ENCODE peak calls at places on chromosome 21, in ten cellular contexts. One of them, this sample, is unnamed.
A peak's percentile ranks its signal among the peaks of the same experiment; 100 is the strongest.

GRCh38 chr21:37700641-37701202 is 215.5 kb downstream of the KCNJ6 start:
- DNase-seq in activated T-helper 2 cell treated with anti-CD3 and anti-CD28 coated beads, Interferon-gamma antibody, Interleukin-2, Interleukin-4, amounts not matched to agents 10 μg/mL and 5 μg/mL and 100 μg/mL, durations not matched to agents 14 hours and 24 hours and 36 hours: no peak
- DNase-seq in NCI-H1436: peak; percentile 66
- DNase-seq in NCI-H1048: peak; percentile 52
- DNase-seq in GM23338: peak; percentile 90
- DNase-seq in A549: peak; percentile 63
- DNase-seq in activated CD8-positive, alpha-beta memory T cell treated with anti-CD3 and anti-CD28 coated beads, Interleukin-2, amount 10 ng/mL, durations not matched to agents 7 days and 5 days: no peak
- DNase-seq in progenitor cell of endocrine pancreas: no peak
- DNase-seq in NCI-H748 treated with DMSO at 0.1 percent for 48 hours: peak; percentile 82
- DNase-seq in NCI-H510A treated with DMSO at 0.1 percent for 48 hours: peak; percentile 94
- DNase-seq in this sample: no peak

GRCh38 chr21:38171723-38172344 is 85.0 kb upstream of the KCNJ15 start:
- DNase-seq in activated T-helper 2 cell treated with anti-CD3 and anti-CD28 coated beads, Interferon-gamma antibody, Interleukin-2, Interleukin-4, amounts not matched to agents 10 μg/mL and 5 μg/mL and 100 μg/mL, durations not matched to agents 14 hours and 24 hours and 36 hours: no peak
- DNase-seq in NCI-H1436: no peak
- DNase-seq in NCI-H1048: no peak
- DNase-seq in GM23338: peak; percentile 78
- DNase-seq in A549: no peak
- DNase-seq in activated CD8-positive, alpha-beta memory T cell treated with anti-CD3 and anti-CD28 coated beads, Interleukin-2, amount 10 ng/mL, durations not matched to agents 7 days and 5 days: no peak
- DNase-seq in progenitor cell of endocrine pancreas: peak; percentile 17
- DNase-seq in NCI-H748 treated with DMSO at 0.1 percent for 48 hours: no peak
- DNase-seq in NCI-H510A treated with DMSO at 0.1 percent for 48 hours: no peak
- DNase-seq in this sample: no peak

GRCh38 chr21:44261191-44261631 is 486 bp downstream of the DNMT3L start:
- DNase-seq in activated T-helper 2 cell treated with anti-CD3 and anti-CD28 coated beads, Interferon-gamma antibody, Interleukin-2, Interleukin-4, amounts not matched to agents 10 μg/mL and 5 μg/mL and 100 μg/mL, durations not matched to agents 14 hours and 24 hours and 36 hours: no peak
- DNase-seq in NCI-H1436: no peak
- DNase-seq in NCI-H1048: no peak
- DNase-seq in GM23338: no peak
- DNase-seq in A549: no peak
- DNase-seq in activated CD8-positive, alpha-beta memory T cell treated with anti-CD3 and anti-CD28 coated beads, Interleukin-2, amount 10 ng/mL, durations not matched to agents 7 days and 5 days: no peak
- DNase-seq in progenitor cell of endocrine pancreas: no peak
- DNase-seq in NCI-H748 treated with DMSO at 0.1 percent for 48 hours: no peak
- DNase-seq in NCI-H510A treated with DMSO at 0.1 percent for 48 hours: no peak
- DNase-seq in this sample: no peak

GRCh38 chr21:29645666-29646553 is 293.9 kb downstream of the GRIK1 start:
- DNase-seq in activated T-helper 2 cell treated with anti-CD3 and anti-CD28 coated beads, Interferon-gamma antibody, Interleukin-2, Interleukin-4, amounts not matched to agents 10 μg/mL and 5 μg/mL and 100 μg/mL, durations not matched to agents 14 hours and 24 hours and 36 hours: no peak
- DNase-seq in NCI-H1436: no peak
- DNase-seq in NCI-H1048: no peak
- DNase-seq in GM23338: no peak
- DNase-seq in A549: no peak
- DNase-seq in activated CD8-positive, alpha-beta memory T cell treated with anti-CD3 and anti-CD28 coated beads, Interleukin-2, amount 10 ng/mL, durations not matched to agents 7 days and 5 days: no peak
- DNase-seq in progenitor cell of endocrine pancreas: no peak
- DNase-seq in NCI-H748 treated with DMSO at 0.1 percent for 48 hours: no peak
- DNase-seq in NCI-H510A treated with DMSO at 0.1 percent for 48 hours: no peak
- DNase-seq in this sample: no peak

GRCh38 chr21:43608225-43608624 is 51.1 kb downstream of the HSF2BP start:
- DNase-seq in activated T-helper 2 cell treated with anti-CD3 and anti-CD28 coated beads, Interferon-gamma antibody, Interleukin-2, Interleukin-4, amounts not matched to agents 10 μg/mL and 5 μg/mL and 100 μg/mL, durations not matched to agents 14 hours and 24 hours and 36 hours: no peak
- DNase-seq in NCI-H1436: no peak
- DNase-seq in NCI-H1048: no peak
- DNase-seq in GM23338: no peak
- DNase-seq in A549: no peak
- DNase-seq in activated CD8-positive, alpha-beta memory T cell treated with anti-CD3 and anti-CD28 coated beads, Interleukin-2, amount 10 ng/mL, durations not matched to agents 7 days and 5 days: no peak
- DNase-seq in progenitor cell of endocrine pancreas: no peak
- DNase-seq in NCI-H748 treated with DMSO at 0.1 percent for 48 hours: no peak
- DNase-seq in NCI-H510A treated with DMSO at 0.1 percent for 48 hours: no peak
- DNase-seq in this sample: no peak

GRCh38 chr21:20302084-20302483 is 696.1 kb upstream of the NCAM2 start:
- DNase-seq in activated T-helper 2 cell treated with anti-CD3 and anti-CD28 coated beads, Interferon-gamma antibody, Interleukin-2, Interleukin-4, amounts not matched to agents 10 μg/mL and 5 μg/mL and 100 μg/mL, durations not matched to agents 14 hours and 24 hours and 36 hours: no peak
- DNase-seq in NCI-H1436: no peak
- DNase-seq in NCI-H1048: no peak
- DNase-seq in GM23338: no peak
- DNase-seq in A549: no peak
- DNase-seq in activated CD8-positive, alpha-beta memory T cell treated with anti-CD3 and anti-CD28 coated beads, Interleukin-2, amount 10 ng/mL, durations not matched to agents 7 days and 5 days: no peak
- DNase-seq in progenitor cell of endocrine pancreas: no peak
- DNase-seq in NCI-H748 treated with DMSO at 0.1 percent for 48 hours: no peak
- DNase-seq in NCI-H510A treated with DMSO at 0.1 percent for 48 hours: no peak
- DNase-seq in this sample: no peak

GRCh38 chr21:45338326-45339017 is 50.8 kb upstream of the POFUT2 start:
- DNase-seq in activated T-helper 2 cell treated with anti-CD3 and anti-CD28 coated beads, Interferon-gamma antibody, Interleukin-2, Interleukin-4, amounts not matched to agents 10 μg/mL and 5 μg/mL and 100 μg/mL, durations not matched to agents 14 hours and 24 hours and 36 hours: no peak
- DNase-seq in NCI-H1436: no peak
- DNase-seq in NCI-H1048: no peak
- DNase-seq in GM23338: no peak
- DNase-seq in A549: no peak
- DNase-seq in activated CD8-positive, alpha-beta memory T cell treated with anti-CD3 and anti-CD28 coated beads, Interleukin-2, amount 10 ng/mL, durations not matched to agents 7 days and 5 days: no peak
- DNase-seq in progenitor cell of endocrine pancreas: no peak
- DNase-seq in NCI-H748 treated with DMSO at 0.1 percent for 48 hours: no peak
- DNase-seq in NCI-H510A treated with DMSO at 0.1 percent for 48 hours: no peak
- DNase-seq in this sample: no peak

GRCh38 chr21:32102426-32102825 is 176.4 kb downstream of the MIS18A start:
- DNase-seq in activated T-helper 2 cell treated with anti-CD3 and anti-CD28 coated beads, Interferon-gamma antibody, Interleukin-2, Interleukin-4, amounts not matched to agents 10 μg/mL and 5 μg/mL and 100 μg/mL, durations not matched to agents 14 hours and 24 hours and 36 hours: no peak
- DNase-seq in NCI-H1436: no peak
- DNase-seq in NCI-H1048: no peak
- DNase-seq in GM23338: no peak
- DNase-seq in A549: no peak
- DNase-seq in activated CD8-positive, alpha-beta memory T cell treated with anti-CD3 and anti-CD28 coated beads, Interleukin-2, amount 10 ng/mL, durations not matched to agents 7 days and 5 days: no peak
- DNase-seq in progenitor cell of endocrine pancreas: no peak
- DNase-seq in NCI-H748 treated with DMSO at 0.1 percent for 48 hours: no peak
- DNase-seq in NCI-H510A treated with DMSO at 0.1 percent for 48 hours: no peak
- DNase-seq in this sample: no peak

GRCh38 chr21:31265293-31265692 is 78.8 kb downstream of the TIAM1 start:
- DNase-seq in activated T-helper 2 cell treated with anti-CD3 and anti-CD28 coated beads, Interferon-gamma antibody, Interleukin-2, Interleukin-4, amounts not matched to agents 10 μg/mL and 5 μg/mL and 100 μg/mL, durations not matched to agents 14 hours and 24 hours and 36 hours: no peak
- DNase-seq in NCI-H1436: no peak
- DNase-seq in NCI-H1048: no peak
- DNase-seq in GM23338: no peak
- DNase-seq in A549: no peak
- DNase-seq in activated CD8-positive, alpha-beta memory T cell treated with anti-CD3 and anti-CD28 coated beads, Interleukin-2, amount 10 ng/mL, durations not matched to agents 7 days and 5 days: no peak
- DNase-seq in progenitor cell of endocrine pancreas: no peak
- DNase-seq in NCI-H748 treated with DMSO at 0.1 percent for 48 hours: no peak
- DNase-seq in NCI-H510A treated with DMSO at 0.1 percent for 48 hours: no peak
- DNase-seq in this sample: no peak

GRCh38 chr21:44454747-44455523 is at the start of gene LRRC3:
- DNase-seq in activated T-helper 2 cell treated with anti-CD3 and anti-CD28 coated beads, Interferon-gamma antibody, Interleukin-2, Interleukin-4, amounts not matched to agents 10 μg/mL and 5 μg/mL and 100 μg/mL, durations not matched to agents 14 hours and 24 hours and 36 hours: peak; percentile 68
- DNase-seq in NCI-H1436: peak; percentile 92
- DNase-seq in NCI-H1048: no peak
- DNase-seq in GM23338: peak; percentile 97
- DNase-seq in A549: peak; percentile 58
- DNase-seq in activated CD8-positive, alpha-beta memory T cell treated with anti-CD3 and anti-CD28 coated beads, Interleukin-2, amount 10 ng/mL, durations not matched to agents 7 days and 5 days: peak; percentile 87
- DNase-seq in progenitor cell of endocrine pancreas: peak; percentile 75
- DNase-seq in NCI-H748 treated with DMSO at 0.1 percent for 48 hours: peak; percentile 78
- DNase-seq in NCI-H510A treated with DMSO at 0.1 percent for 48 hours: no peak
- DNase-seq in this sample: no peak

GRCh38 chr21:42140196-42140934 is 69.2 kb downstream of the UMODL1 start:
- DNase-seq in activated T-helper 2 cell treated with anti-CD3 and anti-CD28 coated beads, Interferon-gamma antibody, Interleukin-2, Interleukin-4, amounts not matched to agents 10 μg/mL and 5 μg/mL and 100 μg/mL, durations not matched to agents 14 hours and 24 hours and 36 hours: no peak
- DNase-seq in NCI-H1436: no peak
- DNase-seq in NCI-H1048: no peak
- DNase-seq in GM23338: no peak
- DNase-seq in A549: no peak
- DNase-seq in activated CD8-positive, alpha-beta memory T cell treated with anti-CD3 and anti-CD28 coated beads, Interleukin-2, amount 10 ng/mL, durations not matched to agents 7 days and 5 days: no peak
- DNase-seq in progenitor cell of endocrine pancreas: no peak
- DNase-seq in NCI-H748 treated with DMSO at 0.1 percent for 48 hours: no peak
- DNase-seq in NCI-H510A treated with DMSO at 0.1 percent for 48 hours: no peak
- DNase-seq in this sample: no peak

GRCh38 chr21:42799516-42799915 is 79.8 kb downstream of the WDR4 start:
- DNase-seq in activated T-helper 2 cell treated with anti-CD3 and anti-CD28 coated beads, Interferon-gamma antibody, Interleukin-2, Interleukin-4, amounts not matched to agents 10 μg/mL and 5 μg/mL and 100 μg/mL, durations not matched to agents 14 hours and 24 hours and 36 hours: no peak
- DNase-seq in NCI-H1436: no peak
- DNase-seq in NCI-H1048: no peak
- DNase-seq in GM23338: no peak
- DNase-seq in A549: no peak
- DNase-seq in activated CD8-positive, alpha-beta memory T cell treated with anti-CD3 and anti-CD28 coated beads, Interleukin-2, amount 10 ng/mL, durations not matched to agents 7 days and 5 days: peak; percentile 45
- DNase-seq in progenitor cell of endocrine pancreas: no peak
- DNase-seq in NCI-H748 treated with DMSO at 0.1 percent for 48 hours: no peak
- DNase-seq in NCI-H510A treated with DMSO at 0.1 percent for 48 hours: no peak
- DNase-seq in this sample: no peak

GRCh38 chr21:44761011-44761729 is 40.5 kb downstream of the UBE2G2 start:
- DNase-seq in activated T-helper 2 cell treated with anti-CD3 and anti-CD28 coated beads, Interferon-gamma antibody, Interleukin-2, Interleukin-4, amounts not matched to agents 10 μg/mL and 5 μg/mL and 100 μg/mL, durations not matched to agents 14 hours and 24 hours and 36 hours: no peak
- DNase-seq in NCI-H1436: peak; percentile 60
- DNase-seq in NCI-H1048: no peak
- DNase-seq in GM23338: peak; percentile 91
- DNase-seq in A549: peak; percentile 25
- DNase-seq in activated CD8-positive, alpha-beta memory T cell treated with anti-CD3 and anti-CD28 coated beads, Interleukin-2, amount 10 ng/mL, durations not matched to agents 7 days and 5 days: no peak
- DNase-seq in progenitor cell of endocrine pancreas: no peak
- DNase-seq in NCI-H748 treated with DMSO at 0.1 percent for 48 hours: peak; percentile 79
- DNase-seq in NCI-H510A treated with DMSO at 0.1 percent for 48 hours: no peak
- DNase-seq in this sample: peak; percentile 68

GRCh38 chr21:44623575-44623974 is 3.3 kb upstream of the KRTAP10-9 start:
- DNase-seq in activated T-helper 2 cell treated with anti-CD3 and anti-CD28 coated beads, Interferon-gamma antibody, Interleukin-2, Interleukin-4, amounts not matched to agents 10 μg/mL and 5 μg/mL and 100 μg/mL, durations not matched to agents 14 hours and 24 hours and 36 hours: no peak
- DNase-seq in NCI-H1436: no peak
- DNase-seq in NCI-H1048: no peak
- DNase-seq in GM23338: no peak
- DNase-seq in A549: no peak
- DNase-seq in activated CD8-positive, alpha-beta memory T cell treated with anti-CD3 and anti-CD28 coated beads, Interleukin-2, amount 10 ng/mL, durations not matched to agents 7 days and 5 days: no peak
- DNase-seq in progenitor cell of endocrine pancreas: no peak
- DNase-seq in NCI-H748 treated with DMSO at 0.1 percent for 48 hours: no peak
- DNase-seq in NCI-H510A treated with DMSO at 0.1 percent for 48 hours: no peak
- DNase-seq in this sample: no peak

GRCh38 chr21:28099296-28099695 is 893.4 kb downstream of the LTN1 start:
- DNase-seq in activated T-helper 2 cell treated with anti-CD3 and anti-CD28 coated beads, Interferon-gamma antibody, Interleukin-2, Interleukin-4, amounts not matched to agents 10 μg/mL and 5 μg/mL and 100 μg/mL, durations not matched to agents 14 hours and 24 hours and 36 hours: no peak
- DNase-seq in NCI-H1436: no peak
- DNase-seq in NCI-H1048: no peak
- DNase-seq in GM23338: no peak
- DNase-seq in A549: no peak
- DNase-seq in activated CD8-positive, alpha-beta memory T cell treated with anti-CD3 and anti-CD28 coated beads, Interleukin-2, amount 10 ng/mL, durations not matched to agents 7 days and 5 days: no peak
- DNase-seq in progenitor cell of endocrine pancreas: no peak
- DNase-seq in NCI-H748 treated with DMSO at 0.1 percent for 48 hours: no peak
- DNase-seq in NCI-H510A treated with DMSO at 0.1 percent for 48 hours: no peak
- DNase-seq in this sample: no peak

GRCh38 chr21:45629046-45629981 is 14.2 kb upstream of the PCBP3 start:
- DNase-seq in activated T-helper 2 cell treated with anti-CD3 and anti-CD28 coated beads, Interferon-gamma antibody, Interleukin-2, Interleukin-4, amounts not matched to agents 10 μg/mL and 5 μg/mL and 100 μg/mL, durations not matched to agents 14 hours and 24 hours and 36 hours: no peak
- DNase-seq in NCI-H1436: no peak
- DNase-seq in NCI-H1048: no peak
- DNase-seq in GM23338: no peak
- DNase-seq in A549: no peak
- DNase-seq in activated CD8-positive, alpha-beta memory T cell treated with anti-CD3 and anti-CD28 coated beads, Interleukin-2, amount 10 ng/mL, durations not matched to agents 7 days and 5 days: no peak
- DNase-seq in progenitor cell of endocrine pancreas: no peak
- DNase-seq in NCI-H748 treated with DMSO at 0.1 percent for 48 hours: no peak
- DNase-seq in NCI-H510A treated with DMSO at 0.1 percent for 48 hours: no peak
- DNase-seq in this sample: peak; percentile 73

GRCh38 chr21:14572206-14572780 is 26.2 kb upstream of the SAMSN1 start:
- DNase-seq in activated T-helper 2 cell treated with anti-CD3 and anti-CD28 coated beads, Interferon-gamma antibody, Interleukin-2, Interleukin-4, amounts not matched to agents 10 μg/mL and 5 μg/mL and 100 μg/mL, durations not matched to agents 14 hours and 24 hours and 36 hours: no peak
- DNase-seq in NCI-H1436: no peak
- DNase-seq in NCI-H1048: no peak
- DNase-seq in GM23338: no peak
- DNase-seq in A549: no peak
- DNase-seq in activated CD8-positive, alpha-beta memory T cell treated with anti-CD3 and anti-CD28 coated beads, Interleukin-2, amount 10 ng/mL, durations not matched to agents 7 days and 5 days: no peak
- DNase-seq in progenitor cell of endocrine pancreas: no peak
- DNase-seq in NCI-H748 treated with DMSO at 0.1 percent for 48 hours: no peak
- DNase-seq in NCI-H510A treated with DMSO at 0.1 percent for 48 hours: no peak
- DNase-seq in this sample: no peak

GRCh38 chr21:17673261-17674020 is 60.7 kb upstream of the BTG3 start:
- DNase-seq in activated T-helper 2 cell treated with anti-CD3 and anti-CD28 coated beads, Interferon-gamma antibody, Interleukin-2, Interleukin-4, amounts not matched to agents 10 μg/mL and 5 μg/mL and 100 μg/mL, durations not matched to agents 14 hours and 24 hours and 36 hours: no peak
- DNase-seq in NCI-H1436: no peak
- DNase-seq in NCI-H1048: no peak
- DNase-seq in GM23338: peak; percentile 58
- DNase-seq in A549: no peak
- DNase-seq in activated CD8-positive, alpha-beta memory T cell treated with anti-CD3 and anti-CD28 coated beads, Interleukin-2, amount 10 ng/mL, durations not matched to agents 7 days and 5 days: no peak
- DNase-seq in progenitor cell of endocrine pancreas: no peak
- DNase-seq in NCI-H748 treated with DMSO at 0.1 percent for 48 hours: no peak
- DNase-seq in NCI-H510A treated with DMSO at 0.1 percent for 48 hours: no peak
- DNase-seq in this sample: no peak

GRCh38 chr21:38151021-38151645 is 105.7 kb upstream of the KCNJ15 start:
- DNase-seq in activated T-helper 2 cell treated with anti-CD3 and anti-CD28 coated beads, Interferon-gamma antibody, Interleukin-2, Interleukin-4, amounts not matched to agents 10 μg/mL and 5 μg/mL and 100 μg/mL, durations not matched to agents 14 hours and 24 hours and 36 hours: no peak
- DNase-seq in NCI-H1436: no peak
- DNase-seq in NCI-H1048: no peak
- DNase-seq in GM23338: no peak
- DNase-seq in A549: no peak
- DNase-seq in activated CD8-positive, alpha-beta memory T cell treated with anti-CD3 and anti-CD28 coated beads, Interleukin-2, amount 10 ng/mL, durations not matched to agents 7 days and 5 days: no peak
- DNase-seq in progenitor cell of endocrine pancreas: no peak
- DNase-seq in NCI-H748 treated with DMSO at 0.1 percent for 48 hours: no peak
- DNase-seq in NCI-H510A treated with DMSO at 0.1 percent for 48 hours: no peak
- DNase-seq in this sample: no peak

GRCh38 chr21:32411366-32412161 is 942 bp upstream of the EVA1C start:
- DNase-seq in activated T-helper 2 cell treated with anti-CD3 and anti-CD28 coated beads, Interferon-gamma antibody, Interleukin-2, Interleukin-4, amounts not matched to agents 10 μg/mL and 5 μg/mL and 100 μg/mL, durations not matched to agents 14 hours and 24 hours and 36 hours: peak; percentile 52
- DNase-seq in NCI-H1436: peak; percentile 33
- DNase-seq in NCI-H1048: peak; percentile 12
- DNase-seq in GM23338: peak; percentile 74
- DNase-seq in A549: no peak
- DNase-seq in activated CD8-positive, alpha-beta memory T cell treated with anti-CD3 and anti-CD28 coated beads, Interleukin-2, amount 10 ng/mL, durations not matched to agents 7 days and 5 days: peak; percentile 81
- DNase-seq in progenitor cell of endocrine pancreas: no peak
- DNase-seq in NCI-H748 treated with DMSO at 0.1 percent for 48 hours: peak; percentile 30
- DNase-seq in NCI-H510A treated with DMSO at 0.1 percent for 48 hours: no peak
- DNase-seq in this sample: no peak

GRCh38 chr21:18155508-18156193 is 89.0 kb upstream of the CHODL start:
- DNase-seq in activated T-helper 2 cell treated with anti-CD3 and anti-CD28 coated beads, Interferon-gamma antibody, Interleukin-2, Interleukin-4, amounts not matched to agents 10 μg/mL and 5 μg/mL and 100 μg/mL, durations not matched to agents 14 hours and 24 hours and 36 hours: no peak
- DNase-seq in NCI-H1436: no peak
- DNase-seq in NCI-H1048: no peak
- DNase-seq in GM23338: peak; percentile 80
- DNase-seq in A549: no peak
- DNase-seq in activated CD8-positive, alpha-beta memory T cell treated with anti-CD3 and anti-CD28 coated beads, Interleukin-2, amount 10 ng/mL, durations not matched to agents 7 days and 5 days: no peak
- DNase-seq in progenitor cell of endocrine pancreas: no peak
- DNase-seq in NCI-H748 treated with DMSO at 0.1 percent for 48 hours: peak; percentile 32
- DNase-seq in NCI-H510A treated with DMSO at 0.1 percent for 48 hours: no peak
- DNase-seq in this sample: no peak

GRCh38 chr21:32048353-32048752 is 175.5 kb downstream of the HUNK start:
- DNase-seq in activated T-helper 2 cell treated with anti-CD3 and anti-CD28 coated beads, Interferon-gamma antibody, Interleukin-2, Interleukin-4, amounts not matched to agents 10 μg/mL and 5 μg/mL and 100 μg/mL, durations not matched to agents 14 hours and 24 hours and 36 hours: no peak
- DNase-seq in NCI-H1436: no peak
- DNase-seq in NCI-H1048: no peak
- DNase-seq in GM23338: peak; percentile 18
- DNase-seq in A549: no peak
- DNase-seq in activated CD8-positive, alpha-beta memory T cell treated with anti-CD3 and anti-CD28 coated beads, Interleukin-2, amount 10 ng/mL, durations not matched to agents 7 days and 5 days: no peak
- DNase-seq in progenitor cell of endocrine pancreas: no peak
- DNase-seq in NCI-H748 treated with DMSO at 0.1 percent for 48 hours: no peak
- DNase-seq in NCI-H510A treated with DMSO at 0.1 percent for 48 hours: no peak
- DNase-seq in this sample: peak; percentile 77

GRCh38 chr21:46194374-46195334 is 10.4 kb upstream of the SPATC1L start:
- DNase-seq in activated T-helper 2 cell treated with anti-CD3 and anti-CD28 coated beads, Interferon-gamma antibody, Interleukin-2, Interleukin-4, amounts not matched to agents 10 μg/mL and 5 μg/mL and 100 μg/mL, durations not matched to agents 14 hours and 24 hours and 36 hours: no peak
- DNase-seq in NCI-H1436: no peak
- DNase-seq in NCI-H1048: no peak
- DNase-seq in GM23338: no peak
- DNase-seq in A549: no peak
- DNase-seq in activated CD8-positive, alpha-beta memory T cell treated with anti-CD3 and anti-CD28 coated beads, Interleukin-2, amount 10 ng/mL, durations not matched to agents 7 days and 5 days: peak; percentile 31
- DNase-seq in progenitor cell of endocrine pancreas: no peak
- DNase-seq in NCI-H748 treated with DMSO at 0.1 percent for 48 hours: no peak
- DNase-seq in NCI-H510A treated with DMSO at 0.1 percent for 48 hours: no peak
- DNase-seq in this sample: peak; percentile 81

GRCh38 chr21:43866659-43867331 is 1.8 kb downstream of the AGPAT3 start:
- DNase-seq in activated T-helper 2 cell treated with anti-CD3 and anti-CD28 coated beads, Interferon-gamma antibody, Interleukin-2, Interleukin-4, amounts not matched to agents 10 μg/mL and 5 μg/mL and 100 μg/mL, durations not matched to agents 14 hours and 24 hours and 36 hours: peak; percentile 25
- DNase-seq in NCI-H1436: no peak
- DNase-seq in NCI-H1048: no peak
- DNase-seq in GM23338: no peak
- DNase-seq in A549: no peak
- DNase-seq in activated CD8-positive, alpha-beta memory T cell treated with anti-CD3 and anti-CD28 coated beads, Interleukin-2, amount 10 ng/mL, durations not matched to agents 7 days and 5 days: peak; percentile 71
- DNase-seq in progenitor cell of endocrine pancreas: no peak
- DNase-seq in NCI-H748 treated with DMSO at 0.1 percent for 48 hours: no peak
- DNase-seq in NCI-H510A treated with DMSO at 0.1 percent for 48 hours: no peak
- DNase-seq in this sample: no peak

GRCh38 chr21:44537930-44538911 is 1.8 kb downstream of the KRTAP10-1 start:
- DNase-seq in activated T-helper 2 cell treated with anti-CD3 and anti-CD28 coated beads, Interferon-gamma antibody, Interleukin-2, Interleukin-4, amounts not matched to agents 10 μg/mL and 5 μg/mL and 100 μg/mL, durations not matched to agents 14 hours and 24 hours and 36 hours: no peak
- DNase-seq in NCI-H1436: no peak
- DNase-seq in NCI-H1048: no peak
- DNase-seq in GM23338: no peak
- DNase-seq in A549: no peak
- DNase-seq in activated CD8-positive, alpha-beta memory T cell treated with anti-CD3 and anti-CD28 coated beads, Interleukin-2, amount 10 ng/mL, durations not matched to agents 7 days and 5 days: peak; percentile 27
- DNase-seq in progenitor cell of endocrine pancreas: peak; percentile 7
- DNase-seq in NCI-H748 treated with DMSO at 0.1 percent for 48 hours: no peak
- DNase-seq in NCI-H510A treated with DMSO at 0.1 percent for 48 hours: no peak
- DNase-seq in this sample: peak; percentile 80

GRCh38 chr21:37335053-37335452 is 31.5 kb upstream of the DYRK1A start:
- DNase-seq in activated T-helper 2 cell treated with anti-CD3 and anti-CD28 coated beads, Interferon-gamma antibody, Interleukin-2, Interleukin-4, amounts not matched to agents 10 μg/mL and 5 μg/mL and 100 μg/mL, durations not matched to agents 14 hours and 24 hours and 36 hours: no peak
- DNase-seq in NCI-H1436: no peak
- DNase-seq in NCI-H1048: no peak
- DNase-seq in GM23338: no peak
- DNase-seq in A549: no peak
- DNase-seq in activated CD8-positive, alpha-beta memory T cell treated with anti-CD3 and anti-CD28 coated beads, Interleukin-2, amount 10 ng/mL, durations not matched to agents 7 days and 5 days: no peak
- DNase-seq in progenitor cell of endocrine pancreas: no peak
- DNase-seq in NCI-H748 treated with DMSO at 0.1 percent for 48 hours: no peak
- DNase-seq in NCI-H510A treated with DMSO at 0.1 percent for 48 hours: no peak
- DNase-seq in this sample: no peak